ENCODE peak calls at places on chromosomes 4 and X, in six cellular contexts. B is Panc1, T is GM23338, Z is SK-N-SH, D is HCT116, I is GM12878. E is an unnamed sample.

GRCh38 chr4:26884486-26884988 is 23.9 kb downstream of the STIM2 start:
- DNase-seq in I (peak), Z (no peak), B (no peak), D (no peak), T (no peak), E (no peak)

GRCh38 chrX:39260965-39261364 is 459.7 kb downstream of the MID1IP1 start:
- DNase-seq in T (no peak), I (no peak), B (no peak), D (no peak), Z (no peak), E (no peak)

GRCh38 chr4:141102367-141102766 is 30.9 kb downstream of the RNF150 start:
- DNase-seq in Z (peak), I (no peak), T (no peak), B (no peak), D (no peak), E (no peak)

GRCh38 chr4:743463-744211 is 38.0 kb downstream of the PCGF3 start:
- DNase-seq in D (no peak), Z (no peak), I (no peak), B (no peak), T (no peak), E (no peak)

GRCh38 chr4:119010909-119011606 is 122.4 kb downstream of the SYNPO2 start:
- DNase-seq in B (no peak), D (no peak), I (no peak), T (no peak), Z (no peak), E (no peak)

GRCh38 chr4:168221298-168221697 is 97.3 kb downstream of the DDX60 start:
- DNase-seq in Z (no peak), I (no peak), B (no peak), D (no peak), T (no peak), E (no peak)

GRCh38 chrX:118205421-118205820 is 88.8 kb upstream of the KLHL13 start:
- DNase-seq in Z (no peak), T (no peak), D (no peak), I (no peak), B (no peak), E (no peak)

GRCh38 chr4:61425315-61425714 is 225.2 kb downstream of the ADGRL3 start:
- DNase-seq in I (no peak), B (no peak), D (no peak), Z (no peak), T (no peak), E (no peak)

GRCh38 chrX:84170931-84171330 is 17.1 kb downstream of the RPS6KA6 start:
- DNase-seq in B (no peak), D (no peak), I (no peak), T (no peak), Z (no peak), E (no peak)

GRCh38 chr4:187321741-187322140 is 598.1 kb upstream of the FAT1 start:
- DNase-seq in Z (no peak), I (no peak), B (no peak), D (no peak), T (no peak), E (no peak)

GRCh38 chr4:28360681-28361080 is 1500.0 kb downstream of the STIM2 start:
- DNase-seq in D (no peak), Z (no peak), I (no peak), B (no peak), T (no peak), E (no peak)

GRCh38 chr4:40482985-40483647 is 146.5 kb downstream of the RBM47 start:
- DNase-seq in B (no peak), Z (no peak), T (peak), D (no peak), I (no peak), E (no peak)

GRCh38 chr4:156686120-156686519 is 285.5 kb downstream of the PDGFC start:
- DNase-seq in Z (peak), I (no peak), D (no peak), B (no peak), T (no peak), E (no peak)

GRCh38 chr4:99033956-99034355 is 38.4 kb downstream of the METAP1 start:
- DNase-seq in D (no peak), T (no peak), B (no peak), Z (no peak), I (no peak), E (no peak)

GRCh38 chrX:129706395-129707072 is 32.2 kb upstream of the XPNPEP2 start:
- DNase-seq in T (no peak), I (no peak), Z (peak), B (no peak), D (no peak), E (no peak)

GRCh38 chr4:53119685-53120084 is 246.2 kb downstream of the SCFD2 start:
- DNase-seq in D (no peak), Z (no peak), B (no peak), I (no peak), T (peak), E (no peak)

GRCh38 chrX:40101430-40101802 is 3.7 kb upstream of the BCOR start:
- DNase-seq in B (no peak), T (no peak), Z (no peak), D (no peak), I (no peak), E (no peak)

GRCh38 chr4:13543648-13544555 is at the start of gene NKX3-2:
- DNase-seq in D (no peak), T (peak), I (no peak), B (no peak), Z (peak), E (no peak)

GRCh38 chrX:67347145-67347544 is 196.7 kb upstream of the AR start:
- DNase-seq in D (no peak), Z (no peak), I (no peak), B (no peak), T (no peak), E (no peak)

GRCh38 chr4:108213723-108214122 is 45.0 kb upstream of the LEF1 start:
- DNase-seq in I (no peak), D (no peak), Z (no peak), T (no peak), B (no peak), E (no peak)

GRCh38 chr4:125316391-125316780 is 1.6 kb downstream of the FAT4 start:
- DNase-seq in Z (peak), D (no peak), T (peak), I (no peak), B (no peak), E (no peak)

GRCh38 chrX:101057095-101057714 is 5.3 kb upstream of the TRMT2B start:
- DNase-seq in D (no peak), I (peak), T (no peak), B (peak), Z (no peak), E (peak)

GRCh38 chr4:68905598-68906237 is 45.9 kb downstream of the UGT2A3 start:
- DNase-seq in B (no peak), Z (no peak), T (peak), I (no peak), D (no peak), E (no peak)

GRCh38 chrX:101237041-101237440 is 17.5 kb downstream of the DRP2 start:
- DNase-seq in D (no peak), Z (no peak), I (no peak), B (no peak), T (no peak), E (no peak)

GRCh38 chrX:118928126-118928525 is 46.3 kb upstream of the LONRF3 start:
- DNase-seq in T (no peak), D (no peak), B (no peak), Z (no peak), I (no peak), E (no peak)

GRCh38 chr4:60482921-60483351 is 717.2 kb upstream of the ADGRL3 start:
- DNase-seq in B (no peak), I (no peak), D (no peak), T (no peak), Z (no peak), E (no peak)

GRCh38 chrX:64204252-64204651 is 1.3 kb downstream of the AMER1 start:
- DNase-seq in T (peak), B (no peak), D (no peak), Z (peak), I (no peak), E (no peak)

GRCh38 chr4:65623509-65623908 is 46.8 kb downstream of the EPHA5 start:
- DNase-seq in D (no peak), Z (no peak), B (peak), T (no peak), I (no peak), E (no peak)

GRCh38 chrX:30713061-30713525 is 59.9 kb downstream of the GK start:
- DNase-seq in Z (peak), B (peak), D (peak), T (peak), I (peak), E (peak)

GRCh38 chr4:173334891-173335754 is 965 bp upstream of the HMGB2 start:
- DNase-seq in Z (peak), D (peak), T (peak), B (no peak), I (peak), E (peak)

GRCh38 chrX:153967536-153968214 is 3.9 kb downstream of the HCFC1 start:
- DNase-seq in D (no peak), I (no peak), T (no peak), Z (no peak), B (no peak), E (peak)

GRCh38 chr4:129092636-129093172 is 635 bp downstream of the SCLT1 start:
- DNase-seq in I (no peak), Z (no peak), T (no peak), B (no peak), D (no peak), E (no peak)

GRCh38 chrX:12583543-12583942 is 207.7 kb upstream of the PRPS2 start:
- DNase-seq in B (no peak), T (peak), D (no peak), Z (no peak), I (no peak), E (no peak)

GRCh38 chr4:26568446-26568994 is 15.4 kb upstream of the TBC1D19 start:
- DNase-seq in Z (no peak), I (no peak), D (peak), T (no peak), B (peak), E (no peak)

GRCh38 chr4:86775061-86775460 is 74.1 kb downstream of the SLC10A6 start:
- DNase-seq in B (no peak), T (no peak), I (no peak), D (no peak), Z (no peak), E (no peak)

GRCh38 chr4:130028552-130028951 is 932.6 kb downstream of the C4orf33 start:
- DNase-seq in B (no peak), Z (no peak), D (no peak), I (peak), T (peak), E (peak)

GRCh38 chr4:147773261-147774184 is 41.6 kb downstream of the ARHGAP10 start:
- DNase-seq in I (no peak), B (no peak), D (no peak), T (no peak), Z (no peak), E (no peak)

GRCh38 chr4:185847352-185848078 is 35.5 kb upstream of the SORBS2 start:
- DNase-seq in I (no peak), Z (peak), T (peak), B (no peak), D (no peak), E (no peak)

GRCh38 chr4:151484396-151485102 is 75.6 kb downstream of the FHIP1A start:
- DNase-seq in Z (no peak), I (no peak), T (peak), D (peak), B (peak), E (no peak)
- TF ChIP-seq REST in Z (no peak), I (no peak), T (no peak), D (no peak), B (no peak), E (no peak)

GRCh38 chr4:2340272-2341061 is 78.0 kb downstream of the ZFYVE28 start:
- DNase-seq in T (no peak), D (no peak), Z (no peak), I (no peak), B (no peak), E (no peak)

GRCh38 chr4:2343476-2343875 is 75.0 kb downstream of the ZFYVE28 start:
- DNase-seq in D (no peak), T (no peak), Z (no peak), B (no peak), I (no peak), E (no peak)

GRCh38 chr4:2339458-2340271 is 77.8 kb upstream of the MXD4 start:
- DNase-seq in B (no peak), T (no peak), I (no peak), Z (no peak), D (no peak), E (no peak)

GRCh38 chr4:2341911-2342652 is 76.4 kb downstream of the ZFYVE28 start:
- DNase-seq in D (no peak), B (no peak), T (no peak), I (no peak), Z (no peak), E (no peak)

GRCh38 chr4:2341261-2341841 is 77.1 kb downstream of the ZFYVE28 start:
- DNase-seq in T (no peak), B (no peak), I (no peak), D (no peak), Z (no peak), E (no peak)
- TF ChIP-seq POLR2AphosphoS5 in T (no peak), B (no peak), I (no peak), D (no peak), Z (no peak), E (no peak)

DNA sequence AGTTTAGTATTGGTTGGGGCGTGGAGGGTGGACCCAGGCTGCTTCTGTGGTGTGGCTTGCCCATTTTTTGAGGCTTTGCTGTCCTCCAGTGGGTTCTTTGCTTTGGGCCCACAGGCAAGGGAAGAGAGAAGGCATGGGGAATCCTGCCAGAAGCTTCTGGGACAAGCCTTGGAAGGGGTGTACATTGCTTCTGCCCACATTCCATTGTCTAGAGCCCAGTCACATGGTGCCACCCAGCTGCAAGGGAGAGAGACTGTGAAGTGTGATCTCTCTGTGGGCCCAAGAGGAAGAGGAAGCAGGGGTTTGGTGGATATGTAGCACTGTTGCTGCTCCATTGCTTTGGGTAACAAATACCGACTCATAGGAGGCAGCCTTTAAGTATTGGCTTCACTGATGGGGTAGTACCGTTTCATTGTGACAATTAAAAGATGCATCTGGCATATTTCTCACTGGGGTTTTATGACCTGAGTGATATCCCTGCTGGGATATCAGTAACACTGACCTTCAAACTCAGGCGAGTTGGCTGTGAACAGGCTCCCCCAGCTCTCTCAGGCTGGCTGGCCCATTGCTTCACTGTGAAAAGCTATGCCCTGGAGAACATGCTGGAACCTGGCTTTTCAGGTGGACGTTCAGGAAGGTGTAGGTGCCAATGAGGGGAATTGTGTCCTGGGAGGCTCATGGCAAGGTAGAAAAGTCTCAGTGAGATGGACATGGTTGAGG is 85.9 kb downstream of the CLDN34 start:
- DNase-seq in B (no peak), D (no peak), T (no peak), Z (no peak), I (no peak), E (no peak)
- TF ChIP-seq REST in B (no peak), D (no peak), T (no peak), Z (no peak), I (no peak), E (no peak)

GRCh38 chrX:125219852-125220251 is 99.8 kb upstream of the TEX13C start:
- DNase-seq in D (no peak), B (no peak), T (no peak), Z (no peak), I (no peak), E (no peak)
- TF ChIP-seq POLR2AphosphoS5 in D (no peak), B (no peak), T (no peak), Z (no peak), I (no peak), E (no peak)

DNA sequence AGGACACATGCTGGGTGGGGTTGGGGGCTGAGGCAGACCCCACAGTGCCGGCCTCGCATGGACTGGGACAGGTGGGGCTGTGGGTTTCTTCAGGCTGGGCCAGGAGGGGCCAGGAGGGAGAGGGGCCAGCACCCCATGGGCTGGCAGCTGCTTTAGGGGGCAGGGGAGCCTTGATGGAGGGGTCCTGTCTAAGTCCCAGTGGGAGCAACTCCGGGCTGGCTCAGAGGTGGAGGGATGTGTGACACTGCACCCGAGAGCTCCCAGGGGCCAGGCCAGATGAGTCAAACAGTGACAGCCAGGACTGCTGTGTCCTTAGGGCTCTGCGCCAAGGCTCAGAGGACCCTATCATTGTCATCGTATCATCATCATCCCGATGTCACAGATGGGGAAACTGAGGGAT is 4.4 kb upstream of the ABLIM2 start:
- DNase-seq in I (no peak), D (no peak), Z (no peak), T (no peak), B (no peak), E (no peak)
- TF ChIP-seq REST in I (no peak), D (no peak), Z (no peak), T (no peak), B (no peak), E (no peak)

DNA sequence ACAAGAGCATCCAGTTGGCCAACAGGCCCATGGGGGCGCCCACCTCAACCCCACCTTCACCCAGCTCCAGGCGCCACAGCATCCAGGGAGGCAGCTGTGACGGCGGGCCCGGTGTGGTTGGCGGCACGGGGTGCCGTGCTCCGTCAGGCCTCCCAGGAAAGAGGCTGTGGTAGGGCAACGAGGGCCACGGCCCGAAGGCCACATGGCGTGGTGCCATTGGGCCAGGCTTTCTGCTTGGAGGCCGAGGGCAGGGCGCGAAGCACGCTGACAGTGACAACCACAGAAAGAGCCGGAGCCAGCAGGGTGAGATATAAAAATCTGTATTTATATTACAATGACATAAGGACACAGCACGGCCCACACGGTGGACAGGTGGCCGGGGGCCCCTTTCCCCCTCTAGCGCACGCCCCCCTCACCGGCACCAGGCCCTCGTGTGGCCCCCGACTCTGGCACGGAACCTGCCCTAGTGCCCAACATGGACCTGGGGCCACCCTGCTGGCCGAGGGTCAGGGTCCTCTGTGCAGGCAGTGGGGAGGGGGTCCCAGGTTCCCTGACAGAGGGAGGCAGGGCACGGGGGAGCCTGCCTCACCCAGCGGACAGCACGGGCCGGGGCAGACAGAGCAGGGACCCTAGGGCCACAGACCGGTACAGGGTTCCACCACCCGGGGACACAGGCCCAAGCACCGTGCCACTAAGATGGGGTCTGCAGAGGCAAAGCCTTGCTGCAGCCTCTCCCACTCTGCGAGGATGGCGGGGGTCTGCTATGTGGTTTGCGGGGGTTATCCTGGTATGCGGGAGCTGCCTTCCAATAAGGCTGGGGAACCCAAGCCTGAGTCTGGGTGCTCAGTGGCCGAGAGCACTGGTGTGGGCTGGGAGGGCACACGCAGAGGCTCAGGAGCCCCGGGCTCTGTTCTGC is 5.5 kb upstream of the HAUS3 start:
- DNase-seq in I (no peak), D (no peak), Z (peak), B (no peak), T (no peak), E (no peak)
- TF ChIP-seq POLR2AphosphoS5 in I (no peak), D (no peak), Z (no peak), B (no peak), T (no peak), E (no peak)

GRCh38 chrX:10949541-10949940 is 161.6 kb upstream of the HCCS start:
- DNase-seq in T (no peak), Z (no peak), D (no peak), I (no peak), B (no peak), E (no peak)
- TF ChIP-seq REST in T (no peak), Z (no peak), D (no peak), I (no peak), B (no peak), E (no peak)

E was measured in HL-60.